ENCODE peak calls at places on chromosome 6, in six cellular contexts. R is NCI-H2081; Z is GM12891; C is fibroblast of lung; P is iPS-NIHi11; E is activated CD4-positive, alpha-beta T cell treated with anti-CD3 and anti-CD28 coated beads, Interleukin-2, amount 50 U/mL, for 1 hour. F is an unnamed sample.

GRCh38 chr6:138403324-138403800 is 661 bp upstream of the HEBP2 start:
- DNase-seq in R (no peak), P (peak; percentile 65), Z (peak; percentile 39), C (peak; percentile 20), E (peak; percentile 23), F (no peak)

GRCh38 chr6:95574811-95575210 is 2.5 kb upstream of the MANEA start:
- DNase-seq in Z (no peak), C (peak; percentile 84), E (no peak), P (no peak), R (no peak), F (peak; percentile 69)

GRCh38 chr6:124741341-124741740 is 220.9 kb upstream of the RNF217 start:
- DNase-seq in P (no peak), R (no peak), C (no peak), E (no peak), Z (no peak), F (no peak)

GRCh38 chr6:79894939-79895338 is 52.4 kb downstream of the ELOVL4 start:
- DNase-seq in R (no peak), P (no peak), Z (no peak), E (no peak), C (peak; percentile 22), F (peak; percentile 80)

GRCh38 chr6:33213166-33213988 is 5.1 kb downstream of the RING1 start:
- DNase-seq in Z (no peak), E (no peak), C (no peak), P (peak; percentile 71), R (no peak), F (no peak)

GRCh38 chr6:84166395-84166794 is 61.0 kb downstream of the CEP162 start:
- DNase-seq in R (peak; percentile 29), Z (no peak), C (no peak), P (no peak), E (no peak), F (no peak)

GRCh38 chr6:166259296-166259977 is 48.8 kb downstream of the PRR18 start:
- DNase-seq in Z (no peak), P (no peak), E (no peak), C (no peak), R (peak; percentile 8), F (no peak)

GRCh38 chr6:42938987-42939809 is 9.9 kb downstream of the CNPY3 start:
- DNase-seq in C (no peak), E (no peak), Z (no peak), P (no peak), R (no peak), F (no peak)

GRCh38 chr6:80338201-80338836 is 231.8 kb downstream of the BCKDHB start:
- DNase-seq in C (peak; percentile 79), P (peak; percentile 68), E (peak; percentile 73), R (peak; percentile 11), Z (no peak), F (peak; percentile 16)

GRCh38 chr6:42453649-42454427 is 2.1 kb upstream of the TRERF1 start:
- DNase-seq in C (peak; percentile 63), R (no peak), Z (no peak), P (no peak), E (no peak), F (peak; percentile 26)

GRCh38 chr6:111657146-111657545 is 51.5 kb upstream of the TRAF3IP2 start:
- DNase-seq in Z (no peak), E (no peak), C (peak; percentile 67), R (no peak), P (no peak), F (peak; percentile 83)

GRCh38 chr6:42452171-42453026 is 673 bp upstream of the TRERF1 start:
- DNase-seq in E (peak; percentile 41), Z (peak; percentile 54), R (peak; percentile 88), C (peak; percentile 91), P (peak; percentile 75), F (peak; percentile 88)

GRCh38 chr6:90463359-90463758 is 123.5 kb downstream of the MAP3K7 start:
- DNase-seq in P (no peak), Z (no peak), C (no peak), E (no peak), R (no peak), F (no peak)

GRCh38 chr6:42100029-42100901 is 42.2 kb downstream of the C6orf132 start:
- DNase-seq in R (no peak), P (no peak), E (no peak), Z (no peak), C (peak; percentile 90), F (no peak)

GRCh38 chr6:22078802-22079545 is 217.9 kb downstream of the PRL start:
- DNase-seq in R (no peak), P (peak; percentile 28), Z (no peak), C (no peak), E (no peak), F (no peak)

GRCh38 chr6:4367643-4368042 is 232.3 kb upstream of the ECI2 start:
- DNase-seq in P (no peak), C (no peak), E (no peak), R (no peak), Z (no peak), F (no peak)

GRCh38 chr6:134539865-134540323 is 222.0 kb upstream of the SGK1 start:
- DNase-seq in C (no peak), E (no peak), P (no peak), R (no peak), Z (no peak), F (no peak)

GRCh38 chr6:122778961-122779671 is 400 bp upstream of the FABP7 start:
- DNase-seq in R (no peak), Z (no peak), E (no peak), C (no peak), P (peak; percentile 84), F (no peak)

GRCh38 chr6:128655978-128656498 is 135.6 kb upstream of the PTPRK start:
- DNase-seq in Z (no peak), C (peak; percentile 78), R (no peak), P (peak; percentile 9), E (no peak), F (peak; percentile 44)

GRCh38 chr6:165822501-165822900 is 159.5 kb upstream of the PDE10A start:
- DNase-seq in E (no peak), C (no peak), Z (no peak), P (no peak), R (no peak), F (no peak)

GRCh38 chr6:71138416-71138815 is 150.2 kb upstream of the OGFRL1 start:
- DNase-seq in Z (no peak), E (no peak), P (no peak), R (no peak), C (no peak), F (no peak)

GRCh38 chr6:138036111-138036510 is 71.1 kb downstream of the PERP start:
- DNase-seq in R (no peak), P (no peak), C (no peak), E (no peak), Z (no peak), F (no peak)

GRCh38 chr6:28160233-28160632 is 18.6 kb downstream of the ZKSCAN8 start:
- DNase-seq in Z (no peak), C (no peak), R (no peak), E (no peak), P (no peak), F (no peak)

GRCh38 chr6:100171533-100172321 is 177.7 kb upstream of the MCHR2 start:
- DNase-seq in R (no peak), E (no peak), P (no peak), Z (no peak), C (no peak), F (peak; percentile 56)

GRCh38 chr6:89955364-89955763 is 61.1 kb downstream of the GJA10 start:
- DNase-seq in Z (no peak), R (no peak), C (no peak), P (no peak), E (no peak), F (no peak)

GRCh38 chr6:31874084-31874670 is 4.6 kb downstream of the SLC44A4 start:
- DNase-seq in Z (no peak), P (peak; percentile 2), C (no peak), R (no peak), E (no peak), F (no peak)

GRCh38 chr6:42138630-42139619 is 3.5 kb downstream of the C6orf132 start:
- DNase-seq in P (peak; percentile 48), Z (no peak), E (no peak), R (no peak), C (peak; percentile 42), F (no peak)

GRCh38 chr6:13538084-13538483 is 36.3 kb upstream of the SIRT5 start:
- DNase-seq in Z (no peak), C (peak; percentile 80), R (no peak), E (no peak), P (peak; percentile 45), F (peak; percentile 64)

GRCh38 chr6:4671587-4672115 is 104.6 kb upstream of the CDYL start:
- DNase-seq in R (no peak), E (no peak), C (no peak), Z (no peak), P (no peak), F (no peak)

GRCh38 chr6:33882154-33882553 is 78.4 kb upstream of the MLN start:
- DNase-seq in P (no peak), E (no peak), Z (no peak), C (peak; percentile 27), R (no peak), F (peak; percentile 3)

GRCh38 chr6:36840471-36841461 is 1.5 kb upstream of the CPNE5 start:
- DNase-seq in P (peak; percentile 34), C (no peak), R (no peak), Z (peak; percentile 27), E (peak; percentile 38), F (no peak)

GRCh38 chr6:48866681-48867080 is 596.4 kb downstream of the MMUT start:
- DNase-seq in Z (no peak), C (no peak), R (no peak), E (no peak), P (no peak), F (no peak)

GRCh38 chr6:146719387-146719786 is 120.6 kb downstream of the ADGB start:
- DNase-seq in C (no peak), R (no peak), E (no peak), Z (no peak), P (no peak), F (no peak)

GRCh38 chr6:22774129-22774528 is 204.8 kb downstream of the HDGFL1 start:
- DNase-seq in E (no peak), P (no peak), Z (no peak), C (no peak), R (no peak), F (no peak)

GRCh38 chr6:63804381-63804956 is 168.9 kb downstream of the PHF3 start:
- DNase-seq in R (no peak), Z (no peak), E (no peak), C (peak; percentile 65), P (no peak), F (peak; percentile 65)

GRCh38 chr6:93823489-93823888 is 404.1 kb upstream of the EPHA7 start:
- DNase-seq in Z (no peak), C (no peak), R (no peak), P (no peak), E (no peak), F (no peak)

GRCh38 chr6:16108419-16108818 is 20.5 kb upstream of the MYLIP start:
- DNase-seq in Z (no peak), R (no peak), P (no peak), C (no peak), E (no peak), F (no peak)

GRCh38 chr6:11341867-11342266 is 109.4 kb upstream of the NEDD9 start:
- DNase-seq in E (no peak), Z (no peak), P (no peak), C (peak; percentile 20), R (no peak), F (no peak)

GRCh38 chr6:140203611-140204553 is 829.4 kb upstream of the CITED2 start:
- DNase-seq in R (no peak), C (peak; percentile 77), E (no peak), P (no peak), Z (no peak), F (peak; percentile 90)

F was measured in fibroblast of gingiva.